ENCODE peak calls at places on chromosomes 12 and 14, in eight cellular contexts. P is activated naive CD4-positive, alpha-beta T cell treated with Interleukin-2 at 50 U/mL for 16 hours; V is NCI-H69; H is T-helper 1 cell; I is NB4; U is AG10803; G is NCI-H2107; R is lung. M is an unnamed sample.

GRCh38 chr12:75578546-75578945 is 67.1 kb upstream of the KRR1 start:
- DNase-seq in H (no peak), G (no peak), R (no peak), U (no peak), V (peak), P (no peak), I (no peak), M (no peak)

GRCh38 chr12:20641127-20641526 is 54.0 kb upstream of the SLCO1C1 start:
- DNase-seq in G (no peak), R (no peak), V (no peak), P (no peak), H (no peak), I (no peak), U (no peak), M (no peak)

GRCh38 chr12:24760162-24760561 is 188.7 kb downstream of the BCAT1 start:
- DNase-seq in H (no peak), I (no peak), U (no peak), R (no peak), P (no peak), G (no peak), V (peak), M (no peak)

GRCh38 chr12:15774819-15775218 is 14.4 kb downstream of the EPS8 start:
- DNase-seq in V (peak), U (peak), R (no peak), H (no peak), G (peak), I (no peak), P (no peak), M (no peak)

GRCh38 chr14:95417492-95417891 is 97.8 kb upstream of the CLMN start:
- DNase-seq in I (no peak), V (no peak), P (no peak), R (no peak), G (no peak), H (no peak), U (no peak), M (no peak)

GRCh38 chr14:101082036-101082435 is 178.5 kb upstream of the RTL1 start:
- DNase-seq in G (no peak), R (peak), I (no peak), U (no peak), V (no peak), P (no peak), H (no peak), M (no peak)

GRCh38 chr12:7295529-7295928 is 8.3 kb upstream of the ACSM4 start:
- DNase-seq in I (no peak), R (no peak), G (no peak), U (no peak), V (no peak), H (no peak), P (no peak), M (no peak)

GRCh38 chr14:96119947-96120346 is 80.8 kb downstream of the C14orf132 start:
- DNase-seq in U (no peak), V (no peak), H (no peak), P (no peak), R (no peak), I (no peak), G (no peak), M (no peak)

GRCh38 chr14:67420102-67420739 is 8.3 kb upstream of the PLEK2 start:
- DNase-seq in G (no peak), H (no peak), I (peak), V (peak), U (no peak), P (peak), R (no peak), M (no peak)

GRCh38 chr12:117188961-117189724 is 1.1 kb downstream of the FBXO21 start:
- DNase-seq in R (no peak), P (no peak), U (peak), G (no peak), V (peak), I (no peak), H (no peak), M (no peak)

GRCh38 chr14:98957211-98958047 is 314.6 kb downstream of the BCL11B start:
- DNase-seq in H (no peak), G (no peak), U (peak), V (no peak), R (peak), P (no peak), I (peak), M (no peak)

GRCh38 chr14:70254476-70254961 is 65.8 kb upstream of the SLC8A3 start:
- DNase-seq in H (no peak), P (no peak), G (peak), R (peak), I (peak), U (peak), V (peak), M (no peak)

GRCh38 chr12:76688627-76689026 is 75.3 kb upstream of the ZDHHC17 start:
- DNase-seq in H (no peak), U (no peak), V (peak), R (no peak), G (no peak), I (peak), P (no peak), M (no peak)

GRCh38 chr12:85683051-85683450 is 153.2 kb downstream of the RASSF9 start:
- DNase-seq in U (no peak), H (no peak), P (no peak), G (no peak), V (no peak), R (no peak), I (no peak), M (no peak)

GRCh38 chr14:104373055-104373854 is 206.3 kb upstream of the C14orf180 start:
- DNase-seq in G (no peak), R (no peak), U (no peak), V (peak), H (no peak), I (no peak), P (no peak), M (no peak)

GRCh38 chr12:128551266-128552025 is 272.3 kb downstream of the SLC15A4 start:
- DNase-seq in U (no peak), P (no peak), G (peak), I (no peak), V (peak), H (no peak), R (no peak), M (no peak)

GRCh38 chr14:103348154-103348553 is 14.1 kb downstream of the EIF5 start:
- DNase-seq in R (no peak), G (no peak), H (no peak), U (no peak), V (no peak), P (no peak), I (no peak), M (no peak)

GRCh38 chr12:645563-646071 is 17.6 kb downstream of the NINJ2 start:
- DNase-seq in P (no peak), G (no peak), H (no peak), R (no peak), V (no peak), U (peak), I (peak), M (no peak)

GRCh38 chr12:69645031-69645430 is 34.3 kb upstream of the LRRC10 start:
- DNase-seq in V (no peak), P (no peak), I (no peak), H (no peak), R (no peak), G (no peak), U (peak), M (no peak)

GRCh38 chr12:121060149-121061001 is 21.3 kb upstream of the OASL start:
- DNase-seq in H (peak), G (peak), P (peak), V (peak), I (peak), R (no peak), U (peak), M (peak)

GRCh38 chr14:64979336-64980074 is 7.2 kb upstream of the FNTB start:
- DNase-seq in P (no peak), U (peak), H (no peak), R (no peak), V (peak), G (peak), I (no peak), M (no peak)

GRCh38 chr14:103198429-103199140 is 75.3 kb downstream of the TNFAIP2 start:
- DNase-seq in R (no peak), U (peak), V (no peak), P (no peak), H (no peak), G (no peak), I (peak), M (no peak)

GRCh38 chr12:78918221-78918620 is 53.6 kb downstream of the SYT1 start:
- DNase-seq in G (no peak), U (no peak), H (no peak), R (no peak), I (no peak), V (no peak), P (no peak), M (no peak)

GRCh38 chr14:104115691-104116543 is 22.5 kb upstream of the KIF26A start:
- DNase-seq in I (no peak), V (no peak), G (no peak), P (no peak), H (no peak), U (no peak), R (peak), M (no peak)

GRCh38 chr12:4562034-4562657 is at the start of gene DYRK4:
- DNase-seq in R (peak), G (peak), P (no peak), I (no peak), H (no peak), V (peak), U (peak), M (no peak)

M was measured in GM19239.